ENCODE peak calls at places on chromosomes 11 and 22, in seven cellular contexts. Z is cardiac fibroblast, F is mesenchymal stem cell, R is ovary, Q is AG09309, I is HAP-1, O is fibroblast of mammary gland. V is an unnamed sample.

GRCh38 chr22:28955817-28956216 is 72.4 kb downstream of the ZNRF3 start:
- DNase-seq in O (peak), F (peak), Q (no peak), Z (no peak), R (no peak), I (no peak), V (no peak)

GRCh38 chr11:87501388-87501787 is 463.7 kb downstream of the TMEM135 start:
- DNase-seq in Q (no peak), I (no peak), O (no peak), F (no peak), Z (no peak), R (no peak), V (no peak)

GRCh38 chr11:122038543-122038942 is 77.5 kb downstream of the BLID start:
- DNase-seq in Q (peak), Z (peak), F (peak), O (peak), I (no peak), R (no peak), V (no peak)

GRCh38 chr11:64453466-64453865 is 94.5 kb downstream of the RPS6KA4 start:
- DNase-seq in R (no peak), Q (no peak), F (no peak), Z (no peak), O (no peak), I (no peak), V (no peak)

GRCh38 chr11:8775341-8776133 is 92.9 kb downstream of the RPL27A start:
- DNase-seq in R (peak), Q (no peak), Z (no peak), O (no peak), F (no peak), I (no peak), V (no peak)

GRCh38 chr11:73288873-73289707 is 17.0 kb downstream of the P2RY6 start:
- DNase-seq in F (peak), I (peak), R (peak), Q (no peak), O (peak), Z (peak), V (peak)

GRCh38 chr11:102276302-102277182 is 40.7 kb upstream of the BIRC3 start:
- DNase-seq in Q (no peak), Z (peak), O (peak), F (no peak), R (no peak), I (no peak), V (no peak)

GRCh38 chr11:129323896-129324522 is 51.6 kb upstream of the BARX2 start:
- DNase-seq in Q (peak), Z (peak), I (no peak), F (peak), O (peak), R (no peak), V (peak)

GRCh38 chr11:109347304-109347703 is 74.7 kb upstream of the C11orf87 start:
- DNase-seq in O (no peak), I (no peak), R (no peak), Q (no peak), F (no peak), Z (no peak), V (no peak)

GRCh38 chr11:3807856-3808845 is at the start of gene PGAP2:
- DNase-seq in F (peak), I (peak), R (peak), O (peak), Z (peak), Q (no peak), V (peak)

GRCh38 chr11:112613051-112613972 is 347.9 kb upstream of the NCAM1 start:
- DNase-seq in Z (peak), O (peak), I (no peak), R (no peak), F (peak), Q (no peak), V (no peak)

GRCh38 chr11:9601041-9601875 is 27.8 kb downstream of the WEE1 start:
- DNase-seq in R (no peak), O (peak), I (no peak), F (peak), Z (peak), Q (peak), V (no peak)

GRCh38 chr11:88310246-88310645 is 27.3 kb downstream of the CTSC start:
- DNase-seq in Z (no peak), O (peak), F (no peak), Q (no peak), I (no peak), R (no peak), V (no peak)

GRCh38 chr22:43153916-43154315 is 2.6 kb downstream of the TSPO start:
- DNase-seq in O (peak), Z (no peak), R (no peak), F (peak), Q (no peak), I (no peak), V (no peak)

GRCh38 chr11:118913411-118914125 is 12.2 kb downstream of the BCL9L start:
- DNase-seq in Z (no peak), F (no peak), I (no peak), O (no peak), R (peak), Q (no peak), V (no peak)
- H3K4me3 ChIP-seq in Z (no peak), F (peak), I (no peak), O (no peak), R (no peak), Q (no peak), V (no peak)

GRCh38 chr11:2268911-2269600 is 1.3 kb downstream of the ASCL2 start:
- DNase-seq in F (peak), O (peak), I (no peak), R (peak), Z (peak), Q (no peak), V (peak)

GRCh38 chr11:2267871-2268825 is 2.2 kb downstream of the ASCL2 start:
- DNase-seq in F (no peak), I (no peak), O (no peak), R (peak), Z (no peak), Q (no peak), V (no peak)

GRCh38 chr11:2271077-2271326 is 614 bp upstream of the ASCL2 start:
- DNase-seq in Z (no peak), O (no peak), F (no peak), R (peak), I (no peak), Q (no peak), V (no peak)

GRCh38 chr11:2270322-2271076 is at the start of gene ASCL2:
- DNase-seq in Q (no peak), F (no peak), Z (no peak), O (no peak), I (no peak), R (peak), V (peak)

GRCh38 chr11:2269601-2270321 is 627 bp downstream of the ASCL2 start:
- DNase-seq in O (peak), Q (no peak), Z (peak), F (peak), I (no peak), R (peak), V (peak)
- H3K4me3 ChIP-seq in O (no peak), Q (no peak), Z (no peak), F (no peak), I (no peak), R (peak), V (peak)

GRCh38 chr11:65646921-65647701 is 9.2 kb downstream of the SIPA1 start:
- DNase-seq in F (peak), O (peak), Z (peak), Q (no peak), R (peak), I (no peak), V (no peak)
- H3K4me3 ChIP-seq in F (no peak), O (no peak), Z (no peak), Q (no peak), R (peak), I (no peak), V (peak)

GRCh38 chr11:117146521-117146920 is 2.4 kb downstream of the PAFAH1B2 start:
- DNase-seq in Q (no peak), Z (peak), O (peak), F (peak), R (no peak), I (no peak), V (no peak)
- H3K4me3 ChIP-seq in Q (no peak), Z (peak), O (no peak), F (peak), R (no peak), I (no peak), V (no peak)

GRCh38 chr11:134046681-134047449 is 22.0 kb upstream of the JAM3 start:
- DNase-seq in O (no peak), F (no peak), R (no peak), I (no peak), Z (no peak), Q (no peak), V (no peak)
- H3K4me3 ChIP-seq in O (no peak), F (peak), R (no peak), I (no peak), Z (peak), Q (peak), V (no peak)

GRCh38 chr11:1746956-1747752 is 3.2 kb downstream of the IFITM10 start:
- DNase-seq in F (no peak), Q (no peak), Z (no peak), I (no peak), O (no peak), R (no peak), V (peak)

GRCh38 chr11:1749787-1750351 is 526 bp downstream of the IFITM10 start:
- DNase-seq in I (no peak), O (peak), Z (peak), Q (peak), R (no peak), F (peak), V (no peak)

GRCh38 chr11:1749020-1749758 is 1.2 kb downstream of the IFITM10 start:
- DNase-seq in F (peak), Z (peak), I (no peak), Q (no peak), R (no peak), O (peak), V (no peak)

GRCh38 chr11:1747753-1748466 is 2.5 kb downstream of the IFITM10 start:
- DNase-seq in R (no peak), I (no peak), Z (no peak), F (no peak), Q (no peak), O (no peak), V (no peak)

DNA sequence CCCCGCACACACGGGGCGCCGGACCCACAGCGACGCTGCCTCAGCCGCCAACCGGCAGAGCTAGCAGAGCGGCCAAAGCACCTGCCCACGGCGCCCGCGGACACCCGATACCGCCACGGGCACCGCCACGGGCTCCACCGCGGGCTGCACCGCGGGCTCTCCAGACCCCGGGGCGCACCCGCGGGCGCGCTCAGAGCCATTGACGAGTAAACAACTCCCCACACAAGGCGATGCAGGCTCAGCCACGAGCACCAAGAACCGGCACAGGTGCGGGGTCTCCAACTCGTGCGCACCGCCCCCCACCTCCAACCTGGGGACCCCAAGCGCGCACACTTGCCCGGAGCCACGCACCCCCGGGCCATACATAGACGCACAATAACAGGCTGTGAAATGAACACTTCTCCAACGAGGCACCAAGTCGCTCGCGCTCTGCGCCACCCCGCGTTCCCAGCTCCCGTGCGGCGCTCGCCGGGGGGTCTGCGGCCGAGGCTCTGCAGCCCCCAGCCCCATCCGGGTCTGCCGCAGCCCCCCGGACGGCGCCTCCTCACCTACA is 1.9 kb downstream of the IFITM10 start:
- DNase-seq in R (no peak), O (no peak), I (no peak), F (no peak), Q (no peak), Z (no peak), V (no peak)
- H3K4me3 ChIP-seq in R (no peak), O (peak), I (no peak), F (peak), Q (peak), Z (peak), V (peak)

DNA sequence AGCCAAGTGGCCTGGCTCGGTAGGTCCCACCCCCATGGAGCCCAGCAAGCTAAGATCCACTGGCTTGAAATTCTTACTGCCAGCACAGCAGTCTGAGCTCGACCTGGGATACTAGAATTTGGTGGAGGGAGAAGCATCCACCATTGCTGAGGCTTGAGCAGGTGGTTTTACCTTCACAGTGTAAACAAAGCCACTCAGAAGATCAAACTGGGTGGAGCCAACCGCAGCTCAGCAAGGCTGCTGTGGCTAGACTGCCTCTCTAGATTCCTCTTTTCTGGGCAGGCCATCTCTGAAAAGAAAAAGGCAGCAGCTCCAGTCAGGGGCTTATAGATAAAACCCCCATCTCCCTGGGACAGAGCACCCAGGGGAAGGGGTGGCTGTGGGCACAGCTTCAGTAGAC is 22.3 kb upstream of the OR5B21 start:
- DNase-seq in Q (no peak), I (no peak), F (no peak), R (no peak), Z (no peak), O (no peak), V (no peak)
- H3K4me3 ChIP-seq in Q (no peak), I (no peak), F (no peak), R (no peak), Z (no peak), O (no peak), V (no peak)

GRCh38 chr22:45970709-45971388 is 6.1 kb downstream of the WNT7B start:
- DNase-seq in O (peak), I (no peak), Z (no peak), R (no peak), Q (no peak), F (peak), V (no peak)
- H3K4me3 ChIP-seq in O (peak), I (no peak), Z (peak), R (no peak), Q (peak), F (peak), V (no peak)

GRCh38 chr22:24424001-24424900 is 3.1 kb upstream of the ADORA2A start:
- DNase-seq in R (no peak), Q (no peak), Z (no peak), I (no peak), O (no peak), F (no peak), V (no peak)
- H3K4me3 ChIP-seq in R (peak), Q (peak), Z (peak), I (peak), O (peak), F (peak), V (peak)

V was measured in Caco-2.